ENCODE peak calls at places on chromosomes 7 and 10, in nine cellular contexts. B is stomach, K is H1, J is K562, D is A549, Q is tibial nerve, E is HepG2, T is transverse colon, G is suprapubic skin. R is an unnamed sample.

GRCh38 chr7:2355079-2356008 is 717 bp downstream of the EIF3B start:
- DNase-seq in Q (no peak), D (peak), E (no peak), G (no peak), K (peak), T (peak), B (no peak), J (peak), R (peak)

GRCh38 chr10:103969857-103970627 is 3.1 kb downstream of the SLK start:
- DNase-seq in T (no peak), B (no peak), D (no peak), K (no peak), Q (no peak), G (no peak), E (no peak), J (no peak), R (no peak)

GRCh38 chr7:63789378-63790176 is 209.1 kb upstream of the ZNF722 start:
- DNase-seq in T (no peak), E (no peak), J (no peak), D (no peak), B (no peak), Q (no peak), G (no peak), K (no peak), R (no peak)

GRCh38 chr10:8296090-8296741 is 241.7 kb downstream of the GATA3 start:
- DNase-seq in K (peak), B (no peak), Q (no peak), T (no peak), E (no peak), G (no peak), J (no peak), D (no peak), R (no peak)

GRCh38 chr10:83908987-83909386 is 230.3 kb upstream of the GHITM start:
- DNase-seq in Q (no peak), K (no peak), E (no peak), B (no peak), G (no peak), J (no peak), D (no peak), T (no peak), R (no peak)

GRCh38 chr10:92238586-92239098 is 52.2 kb downstream of the CPEB3 start:
- DNase-seq in Q (peak), B (peak), E (peak), T (peak), G (peak), D (peak), J (peak), K (no peak), R (no peak)

GRCh38 chr7:36062159-36062815 is 90.8 kb upstream of the EEPD1 start:
- DNase-seq in K (no peak), T (no peak), B (no peak), D (no peak), G (no peak), E (no peak), J (no peak), Q (no peak), R (no peak)

GRCh38 chr10:77898323-77899079 is 28.1 kb downstream of the DLG5 start:
- DNase-seq in J (no peak), D (no peak), E (no peak), Q (no peak), K (no peak), B (peak), T (no peak), G (no peak), R (no peak)

GRCh38 chr10:37285063-37285462 is 159.7 kb downstream of the ANKRD30A start:
- DNase-seq in B (no peak), G (no peak), J (no peak), D (no peak), E (no peak), Q (no peak), T (no peak), K (no peak), R (no peak)

GRCh38 chr10:119360181-119360921 is 153.0 kb downstream of the GRK5 start:
- DNase-seq in B (no peak), E (no peak), J (peak), G (no peak), K (no peak), D (peak), T (no peak), Q (no peak), R (peak)

GRCh38 chr10:31620236-31621151 is 301.5 kb downstream of the ZEB1 start:
- DNase-seq in J (peak), G (peak), K (peak), D (peak), E (no peak), T (peak), Q (peak), B (no peak), R (peak)

GRCh38 chr7:134514663-134515062 is 12.7 kb upstream of the AKR1B10 start:
- DNase-seq in E (peak), J (peak), B (no peak), Q (no peak), G (no peak), D (peak), K (no peak), T (peak), R (no peak)

GRCh38 chr10:87550741-87551140 is 46.0 kb downstream of the MINPP1 start:
- DNase-seq in E (no peak), Q (no peak), B (no peak), G (no peak), K (no peak), D (no peak), T (no peak), J (no peak), R (no peak)

GRCh38 chr10:69896601-69897000 is 94.9 kb downstream of the COL13A1 start:
- DNase-seq in B (no peak), E (no peak), Q (no peak), J (no peak), D (no peak), T (no peak), K (no peak), G (no peak), R (no peak)

GRCh38 chr10:99945286-99945685 is 64.5 kb downstream of the DNMBP start:
- DNase-seq in T (no peak), G (peak), D (peak), Q (no peak), E (no peak), K (no peak), B (peak), J (no peak), R (peak)

GRCh38 chr7:18086165-18087030 is 58.8 kb upstream of the PRPS1L1 start:
- DNase-seq in B (no peak), E (no peak), K (peak), J (peak), Q (no peak), G (peak), D (peak), T (peak), R (no peak)

GRCh38 chr7:46764100-46764941 is 817.6 kb downstream of the TNS3 start:
- DNase-seq in J (no peak), E (no peak), T (no peak), K (no peak), Q (no peak), D (peak), B (peak), G (no peak), R (no peak)

GRCh38 chr7:21953766-21954165 is 8.1 kb upstream of the CDCA7L start:
- DNase-seq in J (no peak), G (no peak), T (no peak), D (no peak), B (no peak), K (no peak), Q (no peak), E (no peak), R (no peak)

GRCh38 chr7:107622429-107622828 is 38.2 kb upstream of the SLC26A4 start:
- DNase-seq in T (no peak), J (no peak), Q (no peak), G (no peak), D (no peak), E (no peak), B (no peak), K (no peak), R (no peak)

GRCh38 chr10:17836917-17837316 is 27.8 kb downstream of the MRC1 start:
- DNase-seq in J (peak), T (peak), K (peak), E (peak), D (peak), G (no peak), B (peak), Q (no peak), R (no peak)

GRCh38 chr10:62029401-62029800 is 127.9 kb downstream of the ARID5B start:
- DNase-seq in Q (no peak), J (no peak), E (no peak), B (no peak), G (no peak), D (no peak), T (no peak), K (no peak), R (no peak)

GRCh38 chr7:68505721-68506120 is 1092.6 kb upstream of the AUTS2 start:
- DNase-seq in T (no peak), B (no peak), G (no peak), D (no peak), Q (no peak), E (no peak), J (no peak), K (no peak), R (no peak)

GRCh38 chr10:21525367-21526183 is at the start of gene SKIDA1:
- DNase-seq in E (peak), Q (peak), G (peak), T (peak), D (peak), J (peak), B (peak), K (peak), R (peak)

GRCh38 chr7:143046334-143046935 is 5.7 kb upstream of the OR6V1 start:
- DNase-seq in K (no peak), D (no peak), T (no peak), E (no peak), B (no peak), Q (no peak), G (no peak), J (no peak), R (no peak)

GRCh38 chr7:127872122-127872521 is 159.1 kb downstream of the LRRC4 start:
- DNase-seq in Q (no peak), E (no peak), G (no peak), T (no peak), D (no peak), J (no peak), B (no peak), K (no peak), R (no peak)

GRCh38 chr7:131218727-131219128 is 108.9 kb upstream of the MKLN1 start:
- DNase-seq in K (no peak), J (no peak), Q (no peak), E (no peak), T (no peak), D (no peak), G (no peak), B (no peak), R (no peak)

GRCh38 chr10:126640391-126640790 is 30.1 kb downstream of the C10orf90 start:
- DNase-seq in Q (no peak), K (no peak), T (no peak), E (no peak), D (no peak), G (no peak), B (no peak), J (no peak), R (no peak)

GRCh38 chr7:47405921-47406765 is 175.8 kb downstream of the TNS3 start:
- DNase-seq in E (peak), G (no peak), T (peak), B (peak), J (no peak), K (no peak), D (peak), Q (peak), R (peak)

GRCh38 chr10:69972951-69973350 is 79.7 kb upstream of the MACROH2A2 start:
- DNase-seq in Q (no peak), D (no peak), E (no peak), G (no peak), B (no peak), K (no peak), J (no peak), T (no peak), R (no peak)

GRCh38 chr10:30999084-30999712 is 32.5 kb downstream of the ZNF438 start:
- DNase-seq in Q (no peak), K (no peak), J (no peak), B (peak), T (no peak), E (no peak), G (no peak), D (peak), R (no peak)

GRCh38 chr10:8768854-8769253 is 714.4 kb downstream of the GATA3 start:
- DNase-seq in K (no peak), Q (no peak), D (peak), J (no peak), G (no peak), T (no peak), E (no peak), B (no peak), R (no peak)

GRCh38 chr7:3914385-3914784 is 613.3 kb downstream of the SDK1 start:
- DNase-seq in G (no peak), B (no peak), T (no peak), Q (no peak), E (peak), K (no peak), D (no peak), J (no peak), R (no peak)

GRCh38 chr7:40827217-40828085 is 692.6 kb downstream of the SUGCT start:
- DNase-seq in E (no peak), Q (no peak), B (no peak), K (no peak), D (no peak), T (no peak), J (no peak), G (no peak), R (no peak)

GRCh38 chr7:132207211-132207610 is 369.1 kb downstream of the PLXNA4 start:
- DNase-seq in K (no peak), T (no peak), J (no peak), B (no peak), Q (no peak), G (no peak), E (no peak), D (no peak), R (no peak)

GRCh38 chr7:5314864-5315263 is 32.1 kb downstream of the SLC29A4 start:
- DNase-seq in D (no peak), E (no peak), J (no peak), B (no peak), K (no peak), T (no peak), G (no peak), Q (no peak), R (no peak)

GRCh38 chr7:64618785-64619456 is 47.0 kb upstream of the ZNF107 start:
- DNase-seq in J (peak), Q (no peak), G (no peak), K (peak), D (peak), E (peak), T (no peak), B (no peak), R (no peak)

DNA sequence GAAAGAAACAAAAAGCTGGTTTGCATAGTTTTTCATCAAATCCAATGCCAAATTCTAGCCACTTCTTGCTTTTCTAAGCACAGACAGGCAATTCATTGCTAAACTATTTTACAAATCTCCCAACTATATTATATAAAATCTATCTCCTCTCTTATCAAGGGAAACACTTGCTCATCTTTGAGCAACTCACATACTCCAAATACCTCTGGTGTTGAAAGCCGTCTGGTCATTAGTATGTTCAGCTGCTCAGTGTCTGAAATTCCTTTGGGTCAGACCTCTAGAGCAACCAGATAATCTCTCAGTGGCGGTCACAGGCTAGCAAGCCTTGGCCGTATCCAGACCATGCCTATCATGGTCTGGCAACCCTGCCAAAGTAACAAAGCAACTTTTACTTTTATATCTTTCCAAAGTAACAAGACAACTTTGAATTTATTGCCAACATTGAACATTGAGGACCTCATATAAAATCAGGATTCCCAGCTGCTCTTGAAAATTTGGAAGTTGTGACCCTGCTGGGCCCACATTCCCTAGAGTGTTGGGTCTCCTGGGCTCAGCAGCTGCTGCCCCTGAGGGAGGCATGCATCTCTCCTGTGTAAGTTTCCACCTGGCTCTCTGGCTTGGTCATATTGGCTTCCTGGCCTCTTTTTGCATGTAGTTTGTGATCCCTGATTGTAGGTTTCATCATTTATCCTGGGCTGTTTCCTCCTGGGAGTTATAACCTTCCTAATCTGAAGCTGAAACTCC is 56.8 kb upstream of the LANCL2 start:
- DNase-seq in K (no peak), Q (no peak), D (no peak), J (no peak), B (no peak), T (no peak), E (peak), G (no peak), R (no peak)
- H3K27ac ChIP-seq in K (no peak), Q (no peak), D (no peak), J (no peak), B (no peak), T (no peak), E (no peak), G (no peak), R (no peak)

GRCh38 chr10:43961523-43962345 is 313.1 kb upstream of the ZNF32 start:
- DNase-seq in J (no peak), Q (no peak), E (no peak), G (no peak), K (peak), B (no peak), T (no peak), D (no peak), R (no peak)
- TF ChIP-seq EP300 in J (no peak), Q (no peak), E (no peak), G (no peak), K (no peak), B (no peak), T (no peak), D (no peak), R (no peak)

DNA sequence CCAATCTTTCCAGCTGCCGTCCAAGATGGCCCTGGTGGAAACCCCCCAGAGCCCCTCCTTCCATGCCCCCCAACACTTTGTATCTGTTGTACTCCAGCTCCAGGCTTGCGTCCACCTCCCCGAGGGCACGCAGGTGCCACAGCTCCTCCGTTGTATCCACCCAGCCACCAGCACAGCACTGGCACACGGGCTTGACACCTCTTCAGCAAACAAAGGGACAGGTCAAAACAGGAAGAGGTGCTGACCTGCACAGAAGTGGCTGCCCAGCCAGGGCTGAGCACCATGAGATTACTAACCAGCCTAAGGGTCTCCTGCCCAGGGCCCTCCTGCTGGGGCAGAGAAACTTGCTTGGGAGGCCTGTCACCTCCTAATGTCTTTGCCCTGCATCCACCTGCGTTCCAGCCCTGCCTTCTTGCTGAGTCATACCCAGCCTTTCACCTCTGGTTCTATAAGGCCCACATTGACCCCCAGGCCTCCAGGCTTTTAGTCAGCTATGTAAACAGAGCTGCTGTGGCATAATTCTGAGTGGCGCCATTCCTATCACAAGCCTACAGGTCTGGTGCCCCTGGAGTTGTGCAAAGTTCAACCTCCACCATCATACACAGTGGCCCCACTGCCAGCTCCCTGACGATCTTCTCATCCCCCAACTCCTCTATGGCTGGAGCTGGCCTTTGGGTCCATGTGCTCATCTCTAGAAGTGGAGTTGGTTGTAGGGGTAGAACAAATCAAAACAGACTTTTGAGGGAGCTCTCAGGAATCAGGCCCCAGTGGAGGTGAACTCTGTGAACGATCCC is 20.9 kb downstream of the SLC29A3 start:
- DNase-seq in Q (no peak), D (peak), B (peak), K (no peak), T (peak), G (no peak), E (peak), J (peak), R (no peak)
- H3K27ac ChIP-seq in Q (no peak), D (peak), B (peak), K (no peak), T (no peak), G (no peak), E (peak), J (no peak), R (no peak)

GRCh38 chr7:15837627-15838026 is 151.1 kb upstream of the MEOX2 start:
- DNase-seq in E (no peak), J (no peak), K (no peak), B (no peak), Q (no peak), T (no peak), G (no peak), D (no peak), R (no peak)

GRCh38 chr7:15836041-15836440 is 149.6 kb upstream of the MEOX2 start:
- DNase-seq in D (no peak), T (no peak), G (no peak), K (no peak), J (no peak), B (no peak), Q (no peak), E (no peak), R (no peak)

GRCh38 chr7:15839415-15840100 is 153.1 kb upstream of the MEOX2 start:
- DNase-seq in D (no peak), Q (peak), J (no peak), T (no peak), B (no peak), E (no peak), G (peak), K (peak), R (peak)
- TF ChIP-seq EP300 in D (no peak), Q (peak), J (no peak), T (no peak), B (no peak), E (no peak), G (no peak), K (no peak), R (no peak)

GRCh38 chr7:112163021-112163310 is 43.2 kb downstream of the DOCK4 start:
- DNase-seq in J (no peak), T (no peak), E (no peak), D (no peak), K (no peak), Q (no peak), G (no peak), B (no peak), R (no peak)
- H3K27ac ChIP-seq in J (no peak), T (no peak), E (peak), D (peak), K (no peak), Q (no peak), G (no peak), B (no peak), R (no peak)

GRCh38 chr10:131729361-131729760 is 171.4 kb upstream of the PPP2R2D start:
- DNase-seq in J (no peak), D (no peak), K (no peak), T (no peak), E (no peak), B (peak), G (peak), Q (no peak), R (no peak)
- TF ChIP-seq EP300 in J (no peak), D (no peak), K (no peak), T (no peak), E (no peak), B (no peak), G (no peak), Q (no peak), R (no peak)

DNA sequence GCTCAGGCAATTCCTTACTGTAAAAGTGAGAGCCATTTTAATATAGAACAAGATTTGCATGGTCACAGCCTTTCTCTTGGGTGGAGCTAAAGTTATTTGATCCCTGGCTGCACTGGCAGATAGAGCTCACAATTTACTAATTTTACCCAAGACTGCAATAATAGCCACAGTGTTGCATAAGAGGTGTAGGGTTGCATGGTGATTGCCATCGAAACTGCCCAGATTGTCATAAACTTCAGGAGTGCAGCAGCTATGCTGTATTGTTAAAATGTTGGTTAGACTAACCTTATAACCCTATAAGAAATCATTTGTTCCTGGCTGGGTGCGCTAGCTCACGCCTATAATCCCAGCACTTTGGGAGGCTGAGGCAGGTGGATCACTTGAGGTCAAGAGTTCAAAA is 50.0 kb downstream of the VCL start:
- DNase-seq in E (no peak), K (no peak), Q (no peak), J (no peak), B (no peak), D (no peak), T (no peak), G (no peak), R (no peak)
- H3K27ac ChIP-seq in E (no peak), K (no peak), Q (no peak), J (no peak), B (no peak), D (peak), T (peak), G (peak), R (no peak)

GRCh38 chr7:155378959-155379871 is 78.7 kb upstream of the EN2 start:
- DNase-seq in T (no peak), J (no peak), D (no peak), E (no peak), G (no peak), B (no peak), K (no peak), Q (no peak), R (no peak)
- TF ChIP-seq EP300 in T (no peak), J (no peak), D (no peak), E (no peak), G (no peak), B (no peak), K (no peak), Q (no peak), R (no peak)